ENCODE peak calls at places on chromosomes 3 and 15, in eight cellular contexts. R is colonic mucosa, Y is ovary, Q is gastrocnemius medialis, G is fibroblast of lung, L is upper lobe of right lung, A is stomach, D is lower lobe of right lung. T is an unnamed sample. For H3K4me1 and H3K27me3, the result is how much of the 10 kb centered on the place peaks cover.

GRCh38 chr3:187705164-187705563 is 2.8 kb upstream of the RTP2 start:
- DNase-seq in R (no peak), Y (no peak), Q (no peak), G (peak), L (no peak), A (no peak), D (no peak), T (no peak)

GRCh38 chr15:73190189-73190601 is 137.9 kb downstream of the NEO1 start:
- DNase-seq in R (no peak), Y (no peak), Q (no peak), G (peak), L (no peak), A (no peak), D (no peak), T (no peak)

GRCh38 chr15:49238342-49238741 is 68.3 kb downstream of the GALK2 start:
- DNase-seq in R (no peak), Y (no peak), Q (no peak), G (peak), L (no peak), A (no peak), D (no peak), T (no peak)

GRCh38 chr15:87873501-87873900 is 383.0 kb downstream of the NTRK3 start:
- DNase-seq in R (no peak), Y (no peak), Q (no peak), G (peak), L (no peak), A (no peak), D (no peak), T (no peak)

GRCh38 chr3:64238971-64239667 is 13.9 kb upstream of the PRICKLE2 start:
- DNase-seq in R (peak), Y (peak), Q (peak), G (peak), L (peak), A (peak), D (peak), T (peak)

GRCh38 chr3:151067158-151067557 is 18.3 kb upstream of the MED12L start:
- DNase-seq in R (no peak), Y (no peak), Q (no peak), G (no peak), L (no peak), A (no peak), D (no peak), T (no peak)

GRCh38 chr3:9826815-9827574 is 16.8 kb downstream of the RPUSD3 start:
- DNase-seq in R (peak), Y (no peak), Q (no peak), G (no peak), L (no peak), A (no peak), D (peak), T (no peak)

GRCh38 chr3:24158756-24159155 is 213.7 kb downstream of the NR1D2 start:
- DNase-seq in R (no peak), Y (no peak), Q (no peak), G (no peak), L (no peak), A (no peak), D (no peak), T (no peak)

GRCh38 chr3:76369170-76369569 is 583.8 kb upstream of the ZNF717 start:
- DNase-seq in R (no peak), Y (no peak), Q (no peak), G (peak), L (no peak), A (no peak), D (no peak), T (no peak)

GRCh38 chr3:125137432-125138033 is 75.0 kb downstream of the SLC12A8 start:
- DNase-seq in R (no peak), Y (no peak), Q (no peak), G (peak), L (no peak), A (no peak), D (no peak), T (no peak)

GRCh38 chr15:33293619-33294309 is 17.0 kb upstream of the RYR3 start:
- DNase-seq in R (no peak), Y (no peak), Q (no peak), G (peak), L (no peak), A (no peak), D (no peak), T (no peak)

GRCh38 chr3:147153830-147154539 is 252.4 kb downstream of the ZIC4 start:
- DNase-seq in R (no peak), Y (no peak), Q (no peak), G (no peak), L (peak), A (no peak), D (no peak), T (no peak)

GRCh38 chr3:33071946-33072345 is 25.0 kb downstream of the GLB1 start:
- DNase-seq in R (no peak), Y (no peak), Q (no peak), G (no peak), L (no peak), A (no peak), D (no peak), T (no peak)

GRCh38 chr3:9715764-9716437 is 12.3 kb downstream of the CPNE9 start:
- DNase-seq in R (peak), Y (peak), Q (peak), G (peak), L (peak), A (peak), D (peak), T (peak)

GRCh38 chr15:51155016-51155580 is 60.4 kb upstream of the TNFAIP8L3 start:
- DNase-seq in R (no peak), Y (no peak), Q (no peak), G (peak), L (no peak), A (no peak), D (no peak), T (no peak)

GRCh38 chr3:132804498-132804897 is 82.3 kb upstream of the NPHP3 start:
- DNase-seq in R (no peak), Y (no peak), Q (no peak), G (peak), L (no peak), A (no peak), D (no peak), T (no peak)

GRCh38 chr15:85044251-85044853 is 62.7 kb downstream of the PDE8A start:
- DNase-seq in R (peak), Y (peak), Q (peak), G (peak), L (no peak), A (peak), D (no peak), T (no peak)

GRCh38 chr3:126959921-126960603 is 22.9 kb upstream of the PLXNA1 start:
- DNase-seq in R (no peak), Y (no peak), Q (no peak), G (peak), L (peak), A (no peak), D (no peak), T (no peak)

GRCh38 chr3:107431048-107431297 is 53.7 kb downstream of the CCDC54 start:
- DNase-seq in R (no peak), Y (no peak), Q (peak), G (no peak), L (no peak), A (no peak), D (no peak), T (no peak)

GRCh38 chr3:184679056-184679502 is 32.8 kb downstream of the MAGEF1 start:
- DNase-seq in R (no peak), Y (peak), Q (no peak), G (no peak), L (no peak), A (no peak), D (no peak), T (no peak)

GRCh38 chr15:65916664-65917406 is 47.5 kb downstream of the RAB11A start:
- DNase-seq in R (no peak), Y (peak), Q (no peak), G (peak), L (peak), A (peak), D (peak), T (peak)

GRCh38 chr3:9808345-9809037 is 1.6 kb upstream of the TTLL3 start:
- DNase-seq in R (no peak), Y (no peak), Q (peak), G (peak), L (no peak), A (no peak), D (no peak), T (peak)

GRCh38 chr3:152318512-152318911 is 49.8 kb downstream of the MBNL1 start:
- DNase-seq in R (no peak), Y (no peak), Q (no peak), G (no peak), L (no peak), A (no peak), D (no peak), T (no peak)
- H3K4me1 ChIP-seq in R (under half), Y (under half), Q (half or more), G (under half), L (half or more), A (half or more), D (half or more), T (under half)

GRCh38 chr3:57600195-57600594 is 3.1 kb upstream of the ARF4 start:
- DNase-seq in R (no peak), Y (no peak), Q (no peak), G (no peak), L (no peak), A (no peak), D (no peak), T (no peak)

GRCh38 chr3:57597240-57597972 is at the start of gene ARF4:
- DNase-seq in R (peak), Y (peak), Q (peak), G (peak), L (peak), A (peak), D (peak), T (peak)

GRCh38 chr3:57596495-57597239 is 477 bp downstream of the ARF4 start:
- DNase-seq in R (peak), Y (peak), Q (peak), G (peak), L (peak), A (peak), D (peak), T (peak)

GRCh38 chr3:57594576-57594975 is 2.6 kb downstream of the ARF4 start:
- DNase-seq in R (no peak), Y (no peak), Q (no peak), G (no peak), L (no peak), A (no peak), D (no peak), T (no peak)

DNA sequence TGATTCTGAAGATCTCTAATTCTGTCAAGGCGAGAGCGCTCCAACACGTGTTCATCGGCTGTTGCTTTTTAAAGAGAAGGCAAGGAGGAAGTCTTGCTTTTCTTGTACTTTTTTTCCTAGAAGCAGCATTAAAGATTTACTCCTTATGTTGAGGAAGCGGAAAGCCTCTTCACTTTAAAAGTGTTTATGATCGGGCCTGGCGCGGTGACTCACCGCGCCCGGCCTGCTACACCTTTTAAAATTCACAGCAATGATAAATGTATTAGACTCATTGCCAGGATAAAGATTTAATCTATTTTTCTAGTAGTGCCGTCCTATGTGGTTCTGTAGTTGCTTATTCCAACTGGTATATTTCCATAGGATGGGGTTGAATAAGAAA is 818 bp upstream of the ARF4 start:
- DNase-seq in R (no peak), Y (no peak), Q (no peak), G (peak), L (no peak), A (peak), D (no peak), T (no peak)
- H3K27me3 ChIP-seq in R (under half), Y (under half), Q (under half), G (under half), L (under half), A (under half), D (under half), T (under half)

GRCh38 chr3:114213262-114213668 is 24.1 kb downstream of the ZNF80 start:
- DNase-seq in R (no peak), Y (no peak), Q (no peak), G (peak), L (no peak), A (no peak), D (no peak), T (no peak)

GRCh38 chr3:114216186-114216970 is 21.0 kb downstream of the ZNF80 start:
- DNase-seq in R (no peak), Y (no peak), Q (no peak), G (peak), L (no peak), A (no peak), D (no peak), T (no peak)

GRCh38 chr3:114213669-114214541 is 23.5 kb downstream of the ZNF80 start:
- DNase-seq in R (no peak), Y (no peak), Q (no peak), G (peak), L (no peak), A (no peak), D (peak), T (no peak)

GRCh38 chr3:114212646-114213045 is 24.7 kb downstream of the ZNF80 start:
- DNase-seq in R (no peak), Y (no peak), Q (no peak), G (no peak), L (no peak), A (no peak), D (no peak), T (no peak)

DNA sequence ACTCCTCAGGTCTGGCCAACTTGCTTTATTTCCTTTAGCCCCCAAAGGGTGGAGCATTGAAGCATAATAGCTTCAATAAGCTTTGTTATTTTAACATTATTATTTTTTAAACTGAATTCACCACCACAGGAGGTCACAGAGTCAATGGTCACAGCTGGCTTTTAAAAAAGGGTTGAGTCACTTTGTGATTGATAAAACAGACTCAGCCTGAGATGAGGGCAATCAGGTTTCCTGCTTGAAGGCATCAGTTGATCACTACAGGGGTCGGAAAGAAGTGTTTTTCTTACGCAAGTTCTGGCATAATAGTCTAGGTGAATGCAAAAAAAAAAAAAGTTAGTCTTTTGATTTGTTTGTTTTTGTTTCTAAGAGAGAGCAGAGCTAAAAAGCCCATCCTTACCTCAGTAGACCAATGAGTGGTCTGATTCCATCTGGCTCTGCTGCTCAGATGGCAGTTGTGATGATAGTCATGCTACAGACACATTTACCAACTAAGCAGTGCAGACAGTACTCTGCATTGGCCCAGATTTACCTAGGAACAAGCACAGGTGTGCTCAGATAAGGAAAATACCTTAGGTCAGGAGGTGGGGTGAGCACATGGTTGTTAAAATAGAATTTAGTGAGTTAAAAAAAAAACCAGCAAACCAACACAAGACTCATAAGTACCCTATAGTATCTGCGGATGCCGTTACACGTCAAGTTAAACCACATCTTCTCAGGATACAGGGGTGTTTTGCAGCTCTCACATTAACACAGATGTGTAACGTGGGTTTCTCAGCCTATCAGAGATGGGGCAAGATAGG is 22.6 kb downstream of the ZNF80 start:
- DNase-seq in R (no peak), Y (no peak), Q (no peak), G (no peak), L (no peak), A (no peak), D (no peak), T (no peak)
- H3K4me3 ChIP-seq in R (no peak), Y (no peak), Q (no peak), G (peak), L (peak), A (no peak), D (peak), T (no peak)

GRCh38 chr15:77384086-77384485 is 35.8 kb downstream of the PEAK1 start:
- DNase-seq in R (no peak), Y (no peak), Q (no peak), G (no peak), L (no peak), A (no peak), D (no peak), T (no peak)

GRCh38 chr15:77386626-77387025 is 33.3 kb downstream of the PEAK1 start:
- DNase-seq in R (no peak), Y (no peak), Q (no peak), G (no peak), L (no peak), A (no peak), D (no peak), T (no peak)

GRCh38 chr15:77384589-77385359 is 35.1 kb downstream of the PEAK1 start:
- DNase-seq in R (no peak), Y (no peak), Q (no peak), G (no peak), L (no peak), A (no peak), D (no peak), T (no peak)

GRCh38 chr15:77391372-77391951 is 28.4 kb downstream of the PEAK1 start:
- DNase-seq in R (no peak), Y (no peak), Q (no peak), G (no peak), L (no peak), A (no peak), D (no peak), T (no peak)

DNA sequence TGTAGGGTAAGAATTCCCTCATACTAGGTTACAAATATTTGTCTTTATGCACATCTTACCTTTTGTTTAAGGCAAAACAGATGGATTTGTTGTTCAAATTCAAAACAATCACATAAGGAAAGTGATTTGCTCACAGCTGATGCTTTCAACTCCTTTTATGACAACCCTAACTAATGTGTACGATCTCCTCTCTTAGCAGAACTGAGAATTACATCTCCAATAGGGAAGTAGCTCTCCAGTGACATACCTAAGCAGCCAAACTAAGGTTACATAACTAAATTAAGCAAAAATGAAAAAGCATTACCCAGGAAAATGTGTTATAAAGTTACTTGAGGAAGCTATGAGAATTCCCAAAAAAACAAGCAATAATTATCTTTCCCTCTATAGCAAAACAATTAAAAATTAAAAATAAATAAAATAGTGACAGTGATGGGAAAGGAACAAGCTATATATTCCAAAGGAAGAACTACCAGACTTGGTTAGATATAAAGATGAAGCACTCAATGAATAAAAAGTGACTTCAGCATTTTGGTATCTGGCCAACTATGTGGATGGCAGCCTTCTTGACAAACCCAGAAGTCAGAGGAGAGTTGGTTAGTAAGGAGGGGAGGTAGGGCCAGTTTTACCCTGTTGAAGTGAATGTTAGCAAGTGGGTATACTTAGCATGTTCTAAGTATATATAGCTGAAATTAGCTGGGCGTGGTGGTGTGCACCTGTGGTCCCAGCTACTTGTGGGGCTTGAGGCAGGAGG is 32.4 kb downstream of the PEAK1 start:
- DNase-seq in R (no peak), Y (no peak), Q (no peak), G (peak), L (no peak), A (no peak), D (no peak), T (no peak)
- H3K4me1 ChIP-seq in R (under half), Y (under half), Q (half or more), G (under half), L (under half), A (under half), D (under half), T (under half)

DNA sequence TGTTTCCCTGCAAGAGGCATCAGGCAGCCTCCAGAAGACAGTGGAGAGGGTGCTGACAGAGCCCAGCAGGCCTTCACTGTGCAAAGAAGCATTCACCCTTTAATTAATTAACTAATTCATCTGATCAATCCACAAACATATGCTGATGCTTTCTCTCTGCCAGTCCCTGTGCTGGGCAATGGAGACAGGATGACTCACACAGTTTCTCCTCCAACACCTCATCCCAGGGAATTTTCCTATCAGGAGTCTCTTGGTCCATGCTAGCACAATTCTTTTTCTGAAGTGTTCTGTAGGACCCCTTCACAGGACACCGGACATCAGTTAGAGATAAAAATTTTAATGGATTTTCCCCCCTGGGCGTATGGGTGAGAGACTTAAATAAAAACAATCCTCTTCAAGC is 24.8 kb downstream of the MEX3B start:
- DNase-seq in R (no peak), Y (no peak), Q (no peak), G (peak), L (no peak), A (no peak), D (no peak), T (no peak)
- H3K27me3 ChIP-seq in R (under half), Y (under half), Q (under half), G (under half), L (under half), A (under half), D (under half), T (under half)

GRCh38 chr3:138124689-138125420 is 7.3 kb downstream of the A4GNT start:
- DNase-seq in R (no peak), Y (no peak), Q (no peak), G (peak), L (peak), A (no peak), D (peak), T (no peak)
- H3K4me3 ChIP-seq in R (no peak), Y (no peak), Q (no peak), G (no peak), L (no peak), A (no peak), D (peak), T (no peak)

DNA sequence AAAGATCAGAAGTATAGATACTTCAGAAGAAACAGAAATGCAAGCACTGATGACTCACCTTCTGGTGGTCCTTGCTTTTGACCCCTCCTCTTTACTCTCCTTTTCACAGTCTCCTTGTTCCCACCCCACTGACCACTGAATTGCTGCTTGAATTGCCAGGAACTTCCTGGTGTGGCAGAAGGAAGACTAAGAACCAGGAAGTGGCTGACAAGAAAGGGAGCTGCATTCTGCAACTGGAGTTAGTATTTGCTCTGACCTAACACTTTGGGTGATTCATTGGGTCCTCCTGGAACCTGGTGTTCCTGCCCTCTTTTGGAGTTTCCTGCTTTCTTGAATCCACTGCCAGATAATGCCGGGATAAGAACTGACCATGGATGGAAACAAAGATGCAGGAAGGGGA is 23.0 kb downstream of the KY start:
- DNase-seq in R (peak), Y (no peak), Q (no peak), G (no peak), L (no peak), A (peak), D (no peak), T (no peak)
- H3K4me1 ChIP-seq in R (under half), Y (under half), Q (under half), G (under half), L (under half), A (under half), D (under half), T (under half)

GRCh38 chr15:32112101-32112500 is 81.8 kb downstream of the CHRNA7 start:
- DNase-seq in R (no peak), Y (no peak), Q (no peak), G (no peak), L (no peak), A (no peak), D (no peak), T (no peak)
- H3K27me3 ChIP-seq in R (under half), Y (under half), Q (under half), G (under half), L (under half), A (under half), D (under half), T (under half)

T was measured in aorta.